ENCODE peak calls at places on chromosomes 4 and X, in eight cellular contexts. U is foreskin keratinocyte, H is transverse colon, T is astrocyte of the cerebellum, S is substantia nigra, I is AG20443, L is GM12878, P is NCI-H1417. Y is an unnamed sample.

GRCh38 chrX:136767104-136767941 is 13.4 kb downstream of the ARHGEF6 start:
- DNase-seq in U (no peak), H (peak), T (peak), S (peak), I (peak), L (no peak), P (no peak), Y (peak)

GRCh38 chrX:47497274-47497673 is 14.3 kb upstream of the ZNF41 start:
- DNase-seq in U (no peak), H (no peak), T (no peak), S (no peak), I (peak), L (no peak), P (no peak), Y (no peak)

GRCh38 chr4:661231-661630 is 12.8 kb downstream of the ATP5ME start:
- DNase-seq in U (no peak), H (no peak), T (no peak), S (no peak), I (no peak), L (no peak), P (no peak), Y (no peak)

GRCh38 chr4:100348472-100348871 is 158.2 kb upstream of the DDIT4L start:
- DNase-seq in U (peak), H (no peak), T (no peak), S (no peak), I (no peak), L (no peak), P (no peak), Y (no peak)

GRCh38 chr4:14908635-14909034 is 93.6 kb upstream of the CPEB2 start:
- DNase-seq in U (peak), H (no peak), T (peak), S (no peak), I (no peak), L (no peak), P (peak), Y (no peak)

GRCh38 chrX:40154853-40155616 is 57.3 kb upstream of the BCOR start:
- DNase-seq in U (no peak), H (peak), T (no peak), S (peak), I (no peak), L (no peak), P (peak), Y (peak)

GRCh38 chrX:130615941-130616340 is 214.2 kb downstream of the RBMX2 start:
- DNase-seq in U (no peak), H (no peak), T (no peak), S (no peak), I (no peak), L (no peak), P (no peak), Y (no peak)

GRCh38 chrX:36573720-36574119 is 434.4 kb upstream of the FAM47C start:
- DNase-seq in U (no peak), H (no peak), T (no peak), S (no peak), I (no peak), L (no peak), P (no peak), Y (peak)

GRCh38 chr4:16731776-16732380 is 166.6 kb downstream of the LDB2 start:
- DNase-seq in U (no peak), H (no peak), T (no peak), S (no peak), I (no peak), L (no peak), P (no peak), Y (no peak)

GRCh38 chr4:36716874-36717273 is 435.5 kb downstream of the DTHD1 start:
- DNase-seq in U (peak), H (no peak), T (no peak), S (no peak), I (no peak), L (no peak), P (no peak), Y (no peak)

GRCh38 chr4:53026233-53026632 is 164.1 kb downstream of the RASL11B start:
- DNase-seq in U (no peak), H (no peak), T (no peak), S (no peak), I (no peak), L (no peak), P (no peak), Y (peak)

GRCh38 chr4:185638548-185639301 is 103.4 kb upstream of the PDLIM3 start:
- DNase-seq in U (no peak), H (no peak), T (no peak), S (no peak), I (peak), L (no peak), P (no peak), Y (no peak)

GRCh38 chr4:55215087-55215486 is 89.7 kb upstream of the KDR start:
- DNase-seq in U (no peak), H (no peak), T (no peak), S (no peak), I (no peak), L (no peak), P (no peak), Y (no peak)

GRCh38 chr4:78145622-78146021 is 88.5 kb downstream of the FRAS1 start:
- DNase-seq in U (no peak), H (no peak), T (peak), S (no peak), I (no peak), L (no peak), P (no peak), Y (no peak)

GRCh38 chr4:143402776-143403550 is 66.3 kb downstream of the GAB1 start:
- DNase-seq in U (no peak), H (no peak), T (no peak), S (peak), I (no peak), L (no peak), P (no peak), Y (no peak)

GRCh38 chr4:37802068-37802666 is 24.3 kb upstream of the PGM2 start:
- DNase-seq in U (peak), H (peak), T (peak), S (peak), I (peak), L (no peak), P (peak), Y (peak)